ENCODE peak calls at places on chromosomes 3 and 15, in six cellular contexts. B is PC-3, R is SK-N-SH, X is mesendoderm, N is H9, E is GM23338. T is an unnamed sample.

GRCh38 chr15:45704329-45705249 is 69.8 kb downstream of the SQOR start:
- DNase-seq in B (no peak), R (peak), X (peak), N (peak), E (peak), T (peak)

GRCh38 chr3:32046102-32046501 is 60.3 kb upstream of the GPD1L start:
- DNase-seq in B (no peak), R (no peak), X (no peak), N (no peak), E (no peak), T (no peak)

GRCh38 chr3:39754549-39754948 is 54.9 kb upstream of the MYRIP start:
- DNase-seq in B (no peak), R (no peak), X (no peak), N (no peak), E (no peak), T (no peak)

GRCh38 chr15:32669870-32670623 is 28.5 kb downstream of the SCG5 start:
- DNase-seq in B (peak), R (peak), X (peak), N (peak), E (peak), T (no peak)

GRCh38 chr15:70097337-70098169 is at the start of gene TLE3:
- DNase-seq in B (peak), R (peak), X (peak), N (peak), E (peak), T (peak)

GRCh38 chr15:74203914-74204431 is 1.4 kb upstream of the STRA6 start:
- DNase-seq in B (no peak), R (peak), X (peak), N (peak), E (peak), T (no peak)

GRCh38 chr3:133301731-133302130 is 98.1 kb upstream of the BFSP2 start:
- DNase-seq in B (no peak), R (no peak), X (no peak), N (no peak), E (no peak), T (no peak)

GRCh38 chr3:100002599-100003350 is 111.5 kb downstream of the FILIP1L start:
- DNase-seq in B (peak), R (no peak), X (peak), N (no peak), E (no peak), T (no peak)

GRCh38 chr15:92000709-92001108 is 147.2 kb downstream of the SLCO3A1 start:
- DNase-seq in B (no peak), R (no peak), X (no peak), N (no peak), E (peak), T (peak)

GRCh38 chr3:9703736-9704342 is at the start of gene CPNE9:
- DNase-seq in B (no peak), R (peak), X (no peak), N (peak), E (peak), T (no peak)

GRCh38 chr15:63530762-63531299 is 26.4 kb downstream of the USP3 start:
- DNase-seq in B (no peak), R (no peak), X (no peak), N (no peak), E (no peak), T (no peak)

GRCh38 chr3:70550723-70551319 is 238.4 kb upstream of the MDFIC2 start:
- DNase-seq in B (peak), R (peak), X (peak), N (peak), E (peak), T (peak)

GRCh38 chr15:67941643-67942315 is 101.9 kb upstream of the RNU6-1 start:
- DNase-seq in B (peak), R (no peak), X (peak), N (no peak), E (no peak), T (no peak)

GRCh38 chr3:62007036-62007435 is 366.3 kb downstream of the FEZF2 start:
- DNase-seq in B (no peak), R (no peak), X (peak), N (no peak), E (no peak), T (no peak)

GRCh38 chr15:98823012-98823458 is 174.7 kb downstream of the IGF1R start:
- DNase-seq in B (peak), R (no peak), X (peak), N (peak), E (peak), T (no peak)

GRCh38 chr15:98830034-98830634 is 177.5 kb downstream of the PGPEP1L start:
- DNase-seq in B (no peak), R (no peak), X (no peak), N (no peak), E (no peak), T (no peak)

GRCh38 chr15:98824595-98824994 is 176.3 kb downstream of the IGF1R start:
- DNase-seq in B (no peak), R (no peak), X (no peak), N (no peak), E (no peak), T (no peak)

GRCh38 chr15:98826658-98827057 is 178.3 kb downstream of the IGF1R start:
- DNase-seq in B (no peak), R (no peak), X (no peak), N (no peak), E (no peak), T (no peak)
- H3K4me2 ChIP-seq in B (no peak), R (no peak), X (no peak), N (peak), E (peak), T (no peak)

GRCh38 chr3:12483364-12483763 is 916 bp upstream of the TSEN2 start:
- DNase-seq in B (peak), R (no peak), X (no peak), N (no peak), E (no peak), T (no peak)
- H3K4me2 ChIP-seq in B (peak), R (peak), X (no peak), N (peak), E (peak), T (no peak)

GRCh38 chr3:16849795-16850194 is 35.0 kb upstream of the PLCL2 start:
- DNase-seq in B (no peak), R (no peak), X (peak), N (no peak), E (no peak), T (no peak)
- H3K4me2 ChIP-seq in B (no peak), R (no peak), X (no peak), N (no peak), E (peak), T (no peak)

DNA sequence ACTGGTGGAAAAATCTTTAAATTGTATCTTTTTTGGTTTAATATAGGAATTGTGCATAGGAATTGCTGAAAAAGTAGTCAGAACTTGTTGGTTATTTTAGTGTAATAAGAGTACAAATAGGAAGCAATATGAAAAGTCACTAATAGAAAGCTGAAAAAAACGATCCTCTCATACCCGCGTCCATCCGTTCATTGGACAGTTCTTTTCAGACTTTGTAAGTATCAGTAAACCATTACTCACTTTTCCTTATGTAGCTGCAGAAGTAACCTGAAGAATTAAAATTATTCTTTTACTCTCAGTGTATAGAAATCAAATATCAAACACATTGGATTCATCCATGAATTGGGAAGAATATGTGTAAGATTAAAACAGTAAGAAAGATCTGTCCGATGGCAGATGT is 4.4 kb downstream of the FNDC3B start:
- DNase-seq in B (no peak), R (no peak), X (no peak), N (no peak), E (no peak), T (no peak)
- H3K4me2 ChIP-seq in B (peak), R (peak), X (no peak), N (no peak), E (no peak), T (no peak)